ENCODE peak calls at places on chromosomes 13 and 19, in seven cellular contexts. N, S, M, I, E, D and G are unnamed samples.
A peak's percentile ranks its signal among the peaks of the same experiment; 100 is the strongest.

GRCh38 chr13:21670006-21670882 is 629 bp upstream of the FGF9 start:
- DNase-seq in N (peak; percentile 35), S (no peak), M (peak; percentile 42), I (no peak), E (peak; percentile 83), D (peak; percentile 83), G (peak; percentile 39)

GRCh38 chr13:82688400-82688999 is 1193.8 kb downstream of the SLITRK1 start:
- DNase-seq in N (no peak), S (no peak), M (no peak), I (no peak), E (no peak), D (no peak), G (no peak)

GRCh38 chr19:35909684-35910035 is 1.6 kb upstream of the TYROBP start:
- DNase-seq in N (no peak), S (no peak), M (no peak), I (no peak), E (no peak), D (no peak), G (no peak)

GRCh38 chr13:46010148-46010547 is 42.4 kb downstream of the ZC3H13 start:
- DNase-seq in N (no peak), S (no peak), M (no peak), I (no peak), E (no peak), D (peak; percentile 22), G (no peak)

GRCh38 chr13:112880221-112880641 is 88.8 kb upstream of the MCF2L start:
- DNase-seq in N (no peak), S (no peak), M (no peak), I (no peak), E (no peak), D (no peak), G (no peak)

GRCh38 chr13:89695343-89696257 is 1651.9 kb upstream of the MIR17HG start:
- DNase-seq in N (peak; percentile 35), S (no peak), M (no peak), I (no peak), E (peak; percentile 68), D (peak; percentile 65), G (peak; percentile 20)

GRCh38 chr13:23723463-23723862 is 153.3 kb downstream of the TNFRSF19 start:
- DNase-seq in N (no peak), S (no peak), M (no peak), I (no peak), E (no peak), D (no peak), G (no peak)

GRCh38 chr13:97542102-97542501 is 108.1 kb downstream of the RAP2A start:
- DNase-seq in N (no peak), S (no peak), M (no peak), I (no peak), E (no peak), D (no peak), G (no peak)

GRCh38 chr19:45809643-45810159 is 5.4 kb downstream of the RSPH6A start:
- DNase-seq in N (no peak), S (no peak), M (no peak), I (peak; percentile 50), E (no peak), D (no peak), G (no peak)

GRCh38 chr19:482186-483041 is 13.9 kb upstream of the MADCAM1 start:
- DNase-seq in N (no peak), S (no peak), M (no peak), I (no peak), E (no peak), D (no peak), G (no peak)

GRCh38 chr19:40055049-40055448 is 982 bp downstream of the ZNF780B start:
- DNase-seq in N (no peak), S (no peak), M (no peak), I (no peak), E (no peak), D (no peak), G (no peak)

GRCh38 chr13:112619730-112620639 is 32.0 kb upstream of the TUBGCP3 start:
- DNase-seq in N (peak; percentile 16), S (no peak), M (peak; percentile 9), I (peak; percentile 100), E (peak; percentile 65), D (peak; percentile 59), G (no peak)

GRCh38 chr19:18741566-18742121 is 49.5 kb downstream of the COMP start:
- DNase-seq in N (no peak), S (no peak), M (no peak), I (peak; percentile 79), E (no peak), D (peak; percentile 74), G (no peak)

GRCh38 chr19:33390120-33390907 is 16.8 kb downstream of the CEBPG start:
- DNase-seq in N (no peak), S (no peak), M (no peak), I (no peak), E (no peak), D (no peak), G (no peak)